ENCODE peak calls at places on chromosomes 11 and 22, in four cellular contexts. N is H1, P is K562, E is GM12878. J is an unnamed sample.
A peak's percentile ranks its signal among the peaks of the same experiment; 100 is the strongest.

GRCh38 chr11:13289081-13289480 is 11.5 kb downstream of the BMAL1 start:
- DNase-seq in N (no peak), P (no peak), E (no peak), J (peak; percentile 38)

GRCh38 chr11:12303431-12304149 is 73.8 kb upstream of the PARVA start:
- DNase-seq in N (no peak), P (no peak), E (no peak), J (no peak)

GRCh38 chr11:70158757-70159389 is 44.2 kb upstream of the FADD start:
- DNase-seq in N (no peak), P (no peak), E (no peak), J (no peak)

GRCh38 chr11:119755351-119756071 is 26.5 kb upstream of the NECTIN1 start:
- DNase-seq in N (no peak), P (no peak), E (no peak), J (no peak)

GRCh38 chr11:9302448-9302847 is 11.9 kb downstream of the TMEM41B start:
- DNase-seq in N (no peak), P (no peak), E (no peak), J (no peak)

GRCh38 chr11:57214087-57214395 is 23.0 kb downstream of the APLNR start:
- DNase-seq in N (no peak), P (no peak), E (no peak), J (no peak)

GRCh38 chr11:119861160-119861559 is 132.2 kb upstream of the NECTIN1 start:
- DNase-seq in N (no peak), P (no peak), E (no peak), J (no peak)

GRCh38 chr11:35487532-35488078 is 37.8 kb downstream of the PAMR1 start:
- DNase-seq in N (peak; percentile 39), P (no peak), E (no peak), J (peak; percentile 42)

GRCh38 chr11:75733346-75734107 is 15.9 kb downstream of the MOGAT2 start:
- DNase-seq in N (no peak), P (no peak), E (no peak), J (peak; percentile 52)

GRCh38 chr11:12410006-12410728 is 32.8 kb downstream of the PARVA start:
- DNase-seq in N (no peak), P (no peak), E (no peak), J (peak; percentile 30)

GRCh38 chr22:38239101-38239761 is 33.6 kb downstream of the TMEM184B start:
- DNase-seq in N (no peak), P (no peak), E (no peak), J (no peak)

GRCh38 chr11:116603783-116604323 is 168.9 kb downstream of the BUD13 start:
- DNase-seq in N (no peak), P (no peak), E (no peak), J (no peak)

GRCh38 chr22:39545310-39546063 is 12.9 kb upstream of the RPS19BP1 start:
- DNase-seq in N (no peak), P (peak; percentile 49), E (no peak), J (no peak)

GRCh38 chr11:19441752-19442553 is 201.2 kb upstream of the E2F8 start:
- DNase-seq in N (no peak), P (peak; percentile 89), E (peak; percentile 95), J (peak; percentile 64)

GRCh38 chr22:35894937-35895708 is 133.5 kb downstream of the RBFOX2 start:
- DNase-seq in N (no peak), P (no peak), E (no peak), J (peak; percentile 29)

GRCh38 chr11:123054301-123055065 is 7.5 kb downstream of the HSPA8 start:
- DNase-seq in N (no peak), P (peak; percentile 72), E (no peak), J (peak; percentile 75)

GRCh38 chr22:29268511-29269229 is 602 bp downstream of the EWSR1 start:
- DNase-seq in N (no peak), P (peak; percentile 42), E (no peak), J (peak; percentile 63)

GRCh38 chr22:30985561-30986208 is 16.6 kb downstream of the TUG1 start:
- DNase-seq in N (no peak), P (no peak), E (no peak), J (no peak)

GRCh38 chr11:36594316-36594989 is at the start of gene IFTAP:
- DNase-seq in N (peak; percentile 56), P (peak; percentile 78), E (no peak), J (peak; percentile 75)

DNA sequence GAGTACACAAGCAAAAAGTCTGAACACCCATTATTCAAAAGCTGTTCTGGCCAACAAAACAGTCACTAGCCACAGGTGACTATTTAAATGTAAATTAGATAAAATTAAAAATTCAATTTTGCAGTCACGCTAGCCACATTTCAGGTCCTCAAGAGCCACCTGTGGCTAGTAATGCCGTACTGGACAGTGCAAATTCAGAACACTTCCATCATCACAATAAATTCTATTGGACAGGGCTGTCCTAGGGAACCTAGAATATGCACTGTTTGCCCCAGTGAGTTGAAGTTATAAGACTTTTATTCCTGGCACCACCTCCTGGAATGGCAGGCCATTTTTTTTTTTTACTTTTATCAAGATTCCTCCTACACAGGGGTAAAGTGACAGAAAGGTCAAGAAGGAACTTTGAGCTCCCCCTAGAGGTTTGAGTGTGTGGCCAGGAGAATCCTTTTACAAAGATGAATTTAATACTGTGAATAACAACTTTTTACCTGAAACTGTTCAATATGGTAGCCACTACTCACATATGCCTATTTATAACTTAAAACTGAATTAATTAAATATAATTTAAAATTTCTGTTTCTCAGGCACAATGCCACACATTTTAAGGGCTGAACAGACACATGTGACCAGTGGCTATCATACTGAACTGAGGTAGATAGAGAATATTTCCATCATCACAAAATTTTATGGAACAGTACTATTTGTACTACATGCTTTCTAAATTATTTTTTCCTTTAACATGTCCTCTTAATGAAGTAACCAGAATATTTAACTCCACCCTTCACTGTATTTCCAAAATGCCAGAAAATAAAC is 6.5 kb downstream of the MSANTD2 start:
- DNase-seq in N (no peak), P (peak; percentile 64), E (no peak), J (peak; percentile 52)
- TF ChIP-seq YY1 in N (no peak), P (no peak), E (no peak), J (no peak)

DNA sequence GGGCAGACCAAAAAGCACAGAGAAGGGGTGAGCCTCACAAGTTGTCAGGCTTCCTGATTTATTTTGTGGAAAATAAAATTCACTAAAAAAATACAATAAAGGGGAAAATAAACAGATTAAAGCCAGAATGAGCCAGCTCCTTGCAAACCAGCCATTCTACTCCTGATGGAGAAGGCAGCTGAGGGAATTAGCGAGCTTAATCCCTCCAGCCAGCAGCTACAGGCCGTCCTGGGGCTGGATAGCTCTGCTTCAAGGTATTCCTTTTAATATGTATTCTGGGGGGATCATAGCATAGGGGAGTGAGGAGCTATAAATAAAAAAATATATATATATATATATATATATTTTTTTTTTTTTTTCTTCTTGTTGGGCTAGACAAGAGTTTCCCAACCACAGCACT is 165.4 kb upstream of the NTM start:
- DNase-seq in N (no peak), P (no peak), E (no peak), J (no peak)
- TF ChIP-seq NRF1 in N (no peak), P (no peak), E (no peak), J (no peak)

GRCh38 chr11:63608353-63609345 is 5.6 kb downstream of the PLAAT3 start:
- DNase-seq in N (no peak), P (no peak), E (no peak), J (no peak)
- TF ChIP-seq JUND in N (no peak), P (no peak), E (no peak), J (no peak)

DNA sequence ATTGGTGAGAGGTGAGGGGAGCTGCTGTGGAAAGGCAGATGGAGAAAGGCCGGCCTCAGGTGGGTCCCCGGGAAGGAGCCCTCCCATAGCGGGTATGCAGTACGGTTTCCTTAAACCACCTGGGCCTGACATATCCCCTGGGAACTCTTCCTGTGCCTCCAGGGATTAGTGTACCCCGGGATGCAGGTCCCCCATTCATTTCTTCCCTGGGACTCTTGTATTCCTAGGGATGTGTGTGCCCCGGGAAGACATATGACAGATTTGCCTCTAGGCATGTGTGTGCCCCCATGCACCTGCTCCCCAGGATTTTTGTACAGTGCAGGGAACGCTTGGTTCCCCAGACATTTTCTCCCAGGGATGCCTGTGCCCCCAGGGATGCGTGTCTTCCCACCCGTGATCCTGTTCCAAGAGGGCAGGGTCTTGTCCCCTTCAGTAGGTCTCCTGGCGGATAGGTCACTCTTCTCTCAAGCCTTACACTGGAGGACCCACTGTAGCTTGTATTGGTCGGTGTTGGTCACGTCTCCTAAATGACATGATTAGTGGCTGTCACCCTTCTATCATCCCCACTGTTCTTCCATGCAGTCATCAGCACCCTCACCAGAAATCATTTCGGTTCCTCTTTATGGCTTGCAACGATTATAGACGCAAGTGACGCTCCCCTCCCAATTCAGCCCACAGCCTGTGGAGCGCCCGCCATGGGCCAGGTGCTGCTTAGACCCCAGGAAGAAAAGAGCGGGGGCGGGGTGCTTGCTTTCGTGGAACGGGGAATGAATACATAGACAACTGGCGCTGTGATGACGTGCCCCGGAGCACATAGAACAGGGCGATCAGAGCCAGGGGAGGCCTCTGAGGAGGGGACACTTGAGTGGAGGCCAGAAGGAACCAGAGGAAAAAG is 1.3 kb downstream of the PARVB start:
- DNase-seq in N (no peak), P (peak; percentile 50), E (peak; percentile 96), J (no peak)
- TF ChIP-seq YY1 in N (no peak), P (no peak), E (peak; percentile 86), J (no peak)

GRCh38 chr11:106997241-106997640 is 21.0 kb downstream of the GUCY1A2 start:
- DNase-seq in N (no peak), P (no peak), E (no peak), J (no peak)
- TF ChIP-seq NRF1 in N (no peak), P (no peak), E (no peak), J (no peak)

GRCh38 chr11:72377596-72377995 is 56.7 kb downstream of the CLPB start:
- DNase-seq in N (no peak), P (no peak), E (no peak), J (no peak)
- TF ChIP-seq JUND in N (no peak), P (no peak), E (no peak), J (no peak)

GRCh38 chr22:27727673-27728451 is 73.7 kb downstream of the MN1 start:
- DNase-seq in N (no peak), P (no peak), E (no peak), J (no peak)

GRCh38 chr22:27731621-27732020 is 69.9 kb downstream of the MN1 start:
- DNase-seq in N (no peak), P (no peak), E (no peak), J (no peak)

GRCh38 chr22:27732841-27733240 is 68.7 kb downstream of the MN1 start:
- DNase-seq in N (no peak), P (no peak), E (no peak), J (no peak)

GRCh38 chr22:27732391-27732790 is 69.2 kb downstream of the MN1 start:
- DNase-seq in N (no peak), P (no peak), E (no peak), J (no peak)

GRCh38 chr22:27730649-27731433 is 70.7 kb downstream of the MN1 start:
- DNase-seq in N (no peak), P (no peak), E (no peak), J (no peak)
- TF ChIP-seq YY1 in N (no peak), P (no peak), E (no peak), J (no peak)

GRCh38 chr22:20463324-20464095 is 25.9 kb upstream of the SCARF2 start:
- DNase-seq in N (no peak), P (no peak), E (no peak), J (no peak)
- TF ChIP-seq NRF1 in N (no peak), P (no peak), E (no peak), J (no peak)